ENCODE peak calls at places on chromosomes 5 and 9, in six cellular contexts. One of them, this sample, is unnamed.

GRCh38 chr9:117487555-117488175 is 72.8 kb upstream of the ASTN2 start:
- DNase-seq in RWPE1: peak
- DNase-seq in GM23338: peak
- DNase-seq in neural progenitor cell: peak
- DNase-seq in CD8-positive, alpha-beta T cell: no peak
- DNase-seq in IMR-90: peak
- DNase-seq in this sample: peak

GRCh38 chr5:110414360-110414759 is 312.1 kb downstream of the TMEM232 start:
- DNase-seq in RWPE1: no peak
- DNase-seq in CD8-positive, alpha-beta T cell: no peak
- DNase-seq in IMR-90: peak
- DNase-seq in GM23338: peak
- DNase-seq in neural progenitor cell: peak
- DNase-seq in this sample: no peak

GRCh38 chr5:113029614-113030013 is 53.0 kb downstream of the DCP2 start:
- DNase-seq in IMR-90: peak
- DNase-seq in RWPE1: no peak
- DNase-seq in neural progenitor cell: no peak
- DNase-seq in GM23338: no peak
- DNase-seq in CD8-positive, alpha-beta T cell: no peak
- DNase-seq in this sample: no peak

GRCh38 chr5:137214446-137215189 is 284.5 kb downstream of the SPOCK1 start:
- DNase-seq in RWPE1: no peak
- DNase-seq in GM23338: no peak
- DNase-seq in IMR-90: no peak
- DNase-seq in CD8-positive, alpha-beta T cell: no peak
- DNase-seq in neural progenitor cell: no peak
- DNase-seq in this sample: no peak

GRCh38 chr5:107467137-107467932 is 203.4 kb downstream of the EFNA5 start:
- DNase-seq in RWPE1: no peak
- DNase-seq in CD8-positive, alpha-beta T cell: no peak
- DNase-seq in IMR-90: no peak
- DNase-seq in neural progenitor cell: no peak
- DNase-seq in GM23338: no peak
- DNase-seq in this sample: no peak

GRCh38 chr9:5388026-5388806 is 48.5 kb upstream of the RLN1 start:
- DNase-seq in neural progenitor cell: no peak
- DNase-seq in GM23338: peak
- DNase-seq in IMR-90: peak
- DNase-seq in CD8-positive, alpha-beta T cell: no peak
- DNase-seq in RWPE1: no peak
- DNase-seq in this sample: no peak

GRCh38 chr5:39274388-39275085 is 55.2 kb upstream of the FYB1 start:
- DNase-seq in IMR-90: no peak
- DNase-seq in CD8-positive, alpha-beta T cell: no peak
- DNase-seq in neural progenitor cell: no peak
- DNase-seq in RWPE1: no peak
- DNase-seq in GM23338: no peak
- DNase-seq in this sample: no peak

GRCh38 chr9:116806075-116806474 is 119.0 kb downstream of the TRIM32 start:
- DNase-seq in neural progenitor cell: peak
- DNase-seq in IMR-90: peak
- DNase-seq in GM23338: peak
- DNase-seq in CD8-positive, alpha-beta T cell: no peak
- DNase-seq in RWPE1: peak
- DNase-seq in this sample: no peak

GRCh38 chr5:66223637-66224036 is 79.5 kb downstream of the SREK1 start:
- DNase-seq in neural progenitor cell: no peak
- DNase-seq in GM23338: peak
- DNase-seq in CD8-positive, alpha-beta T cell: no peak
- DNase-seq in IMR-90: no peak
- DNase-seq in RWPE1: no peak
- DNase-seq in this sample: peak

GRCh38 chr9:83056911-83057310 is 6.0 kb downstream of the RASEF start:
- DNase-seq in neural progenitor cell: no peak
- DNase-seq in GM23338: no peak
- DNase-seq in CD8-positive, alpha-beta T cell: no peak
- DNase-seq in IMR-90: no peak
- DNase-seq in RWPE1: no peak
- DNase-seq in this sample: no peak

GRCh38 chr9:83431470-83432060 is 106.6 kb downstream of the FRMD3 start:
- DNase-seq in IMR-90: no peak
- DNase-seq in RWPE1: no peak
- DNase-seq in neural progenitor cell: no peak
- DNase-seq in CD8-positive, alpha-beta T cell: no peak
- DNase-seq in GM23338: no peak
- DNase-seq in this sample: no peak

GRCh38 chr9:13089721-13090120 is 189.8 kb downstream of the MPDZ start:
- DNase-seq in neural progenitor cell: no peak
- DNase-seq in GM23338: no peak
- DNase-seq in IMR-90: no peak
- DNase-seq in RWPE1: no peak
- DNase-seq in CD8-positive, alpha-beta T cell: no peak
- DNase-seq in this sample: no peak

GRCh38 chr5:34488984-34489383 is 167.1 kb upstream of the RAI14 start:
- DNase-seq in CD8-positive, alpha-beta T cell: no peak
- DNase-seq in RWPE1: no peak
- DNase-seq in neural progenitor cell: no peak
- DNase-seq in GM23338: no peak
- DNase-seq in IMR-90: no peak
- DNase-seq in this sample: no peak

GRCh38 chr5:173592050-173592669 is 24.3 kb downstream of the BOD1 start:
- DNase-seq in CD8-positive, alpha-beta T cell: no peak
- DNase-seq in neural progenitor cell: no peak
- DNase-seq in GM23338: peak
- DNase-seq in RWPE1: no peak
- DNase-seq in IMR-90: no peak
- DNase-seq in this sample: no peak

GRCh38 chr9:29647451-29647850 is 2074.2 kb upstream of the C9orf72 start:
- DNase-seq in CD8-positive, alpha-beta T cell: no peak
- DNase-seq in RWPE1: no peak
- DNase-seq in IMR-90: no peak
- DNase-seq in neural progenitor cell: no peak
- DNase-seq in GM23338: no peak
- DNase-seq in this sample: no peak

GRCh38 chr5:68500828-68501227 is 285.3 kb downstream of the PIK3R1 start:
- DNase-seq in CD8-positive, alpha-beta T cell: no peak
- DNase-seq in IMR-90: no peak
- DNase-seq in neural progenitor cell: no peak
- DNase-seq in GM23338: no peak
- DNase-seq in RWPE1: no peak
- DNase-seq in this sample: no peak

GRCh38 chr9:19116391-19116790 is 10.9 kb downstream of the PLIN2 start:
- DNase-seq in GM23338: no peak
- DNase-seq in CD8-positive, alpha-beta T cell: no peak
- DNase-seq in IMR-90: peak
- DNase-seq in RWPE1: peak
- DNase-seq in neural progenitor cell: no peak
- DNase-seq in this sample: no peak

GRCh38 chr9:134314039-134314949 is 12.0 kb upstream of the RXRA start:
- DNase-seq in GM23338: no peak
- DNase-seq in neural progenitor cell: no peak
- DNase-seq in RWPE1: no peak
- DNase-seq in CD8-positive, alpha-beta T cell: no peak
- DNase-seq in IMR-90: no peak
- DNase-seq in this sample: no peak

GRCh38 chr5:140273401-140273877 is 29.5 kb downstream of the PFDN1 start:
- DNase-seq in IMR-90: peak
- DNase-seq in neural progenitor cell: no peak
- DNase-seq in CD8-positive, alpha-beta T cell: no peak
- DNase-seq in RWPE1: no peak
- DNase-seq in GM23338: no peak
- DNase-seq in this sample: no peak

DNA sequence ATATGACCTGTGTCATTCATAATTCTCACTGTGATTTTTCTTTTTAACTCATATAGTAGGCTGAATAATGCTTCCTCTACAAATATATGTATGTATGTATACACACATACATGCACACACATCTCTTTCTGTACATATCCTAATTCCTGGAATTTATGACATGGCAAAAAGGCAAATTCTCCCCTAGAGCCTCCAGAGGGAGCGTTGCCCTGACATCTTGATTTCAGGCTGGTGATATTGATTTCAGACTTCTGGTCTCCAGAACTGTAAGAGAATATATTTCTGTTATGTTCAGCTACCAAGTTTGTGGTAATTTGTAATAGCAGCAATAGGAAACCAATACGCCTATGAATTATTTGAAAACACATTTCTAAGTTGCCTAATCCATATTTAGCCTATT is 166.6 kb upstream of the GAS1 start:
- DNase-seq in CD8-positive, alpha-beta T cell: no peak
- DNase-seq in IMR-90: no peak
- DNase-seq in neural progenitor cell: no peak
- DNase-seq in RWPE1: no peak
- DNase-seq in GM23338: no peak
- DNase-seq in this sample: no peak
- TF ChIP-seq CTCF in CD8-positive, alpha-beta T cell: no peak
- TF ChIP-seq CTCF in IMR-90: no peak
- TF ChIP-seq CTCF in neural progenitor cell: no peak
- TF ChIP-seq CTCF in RWPE1: no peak
- TF ChIP-seq CTCF in GM23338: peak
- TF ChIP-seq CTCF in this sample: no peak

DNA sequence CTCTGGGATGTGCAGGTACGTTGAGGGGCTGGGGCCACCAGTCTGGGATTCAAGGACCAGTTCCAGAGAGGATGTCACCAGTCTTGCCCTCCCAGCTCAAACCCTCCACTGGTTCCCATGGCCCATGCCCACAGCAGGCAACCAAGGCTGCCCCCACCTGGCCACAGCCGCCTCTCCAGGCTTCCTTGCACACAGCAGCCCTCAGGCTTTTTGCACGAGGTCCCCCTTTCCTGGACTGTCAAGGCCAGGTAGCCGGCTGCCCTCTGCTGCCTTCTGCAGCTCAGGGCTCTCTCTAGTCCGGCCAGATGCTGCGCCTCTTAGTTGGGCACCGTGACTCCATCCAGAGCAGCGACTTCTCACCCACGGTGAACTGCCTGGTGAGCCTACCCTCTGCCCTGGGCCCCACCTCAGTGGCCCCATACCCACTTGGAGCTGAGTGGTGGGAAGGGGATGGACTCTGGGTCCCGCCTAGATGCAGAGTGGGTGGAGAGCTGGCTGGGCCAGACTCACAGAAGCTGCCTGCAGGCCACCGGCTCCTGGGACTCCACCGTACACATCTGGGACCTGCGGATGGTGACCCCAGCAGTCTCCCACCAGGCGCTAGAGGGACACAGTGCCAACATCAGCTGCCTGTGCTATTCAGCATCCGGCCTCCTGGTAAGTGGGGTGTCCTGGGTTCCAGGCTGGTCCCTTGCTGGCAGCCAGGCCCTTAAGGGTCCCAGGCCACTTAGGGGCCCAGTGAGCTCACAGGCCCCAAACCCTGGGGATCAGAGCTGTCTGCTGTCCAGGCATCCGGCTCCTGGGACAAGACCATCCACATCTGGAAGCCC is 2.9 kb downstream of the WDR38 start:
- DNase-seq in GM23338: peak
- DNase-seq in neural progenitor cell: peak
- DNase-seq in CD8-positive, alpha-beta T cell: no peak
- DNase-seq in RWPE1: no peak
- DNase-seq in IMR-90: no peak
- DNase-seq in this sample: no peak
- TF ChIP-seq CTCF in GM23338: peak
- TF ChIP-seq CTCF in neural progenitor cell: peak
- TF ChIP-seq CTCF in CD8-positive, alpha-beta T cell: no peak
- TF ChIP-seq CTCF in RWPE1: peak
- TF ChIP-seq CTCF in IMR-90: peak
- TF ChIP-seq CTCF in this sample: no peak

GRCh38 chr5:14406554-14406849 is 175.1 kb upstream of the OTULINL start:
- DNase-seq in GM23338: no peak
- DNase-seq in neural progenitor cell: no peak
- DNase-seq in IMR-90: peak
- DNase-seq in RWPE1: peak
- DNase-seq in CD8-positive, alpha-beta T cell: no peak
- DNase-seq in this sample: peak

GRCh38 chr5:14407051-14407450 is 174.5 kb upstream of the OTULINL start:
- DNase-seq in neural progenitor cell: no peak
- DNase-seq in GM23338: no peak
- DNase-seq in IMR-90: no peak
- DNase-seq in RWPE1: no peak
- DNase-seq in CD8-positive, alpha-beta T cell: no peak
- DNase-seq in this sample: no peak

GRCh38 chr5:14407746-14408175 is 173.8 kb upstream of the OTULINL start:
- DNase-seq in neural progenitor cell: no peak
- DNase-seq in CD8-positive, alpha-beta T cell: no peak
- DNase-seq in GM23338: no peak
- DNase-seq in RWPE1: no peak
- DNase-seq in IMR-90: no peak
- DNase-seq in this sample: no peak

GRCh38 chr5:14405706-14406553 is 175.7 kb upstream of the OTULINL start:
- DNase-seq in CD8-positive, alpha-beta T cell: no peak
- DNase-seq in GM23338: no peak
- DNase-seq in RWPE1: no peak
- DNase-seq in neural progenitor cell: no peak
- DNase-seq in IMR-90: no peak
- DNase-seq in this sample: no peak

GRCh38 chr5:14405267-14405666 is 176.3 kb upstream of the OTULINL start:
- DNase-seq in GM23338: peak
- DNase-seq in neural progenitor cell: peak
- DNase-seq in IMR-90: no peak
- DNase-seq in RWPE1: no peak
- DNase-seq in CD8-positive, alpha-beta T cell: no peak
- DNase-seq in this sample: no peak
- TF ChIP-seq CTCF in GM23338: peak
- TF ChIP-seq CTCF in neural progenitor cell: peak
- TF ChIP-seq CTCF in IMR-90: peak
- TF ChIP-seq CTCF in RWPE1: no peak
- TF ChIP-seq CTCF in CD8-positive, alpha-beta T cell: no peak
- TF ChIP-seq CTCF in this sample: no peak

DNA sequence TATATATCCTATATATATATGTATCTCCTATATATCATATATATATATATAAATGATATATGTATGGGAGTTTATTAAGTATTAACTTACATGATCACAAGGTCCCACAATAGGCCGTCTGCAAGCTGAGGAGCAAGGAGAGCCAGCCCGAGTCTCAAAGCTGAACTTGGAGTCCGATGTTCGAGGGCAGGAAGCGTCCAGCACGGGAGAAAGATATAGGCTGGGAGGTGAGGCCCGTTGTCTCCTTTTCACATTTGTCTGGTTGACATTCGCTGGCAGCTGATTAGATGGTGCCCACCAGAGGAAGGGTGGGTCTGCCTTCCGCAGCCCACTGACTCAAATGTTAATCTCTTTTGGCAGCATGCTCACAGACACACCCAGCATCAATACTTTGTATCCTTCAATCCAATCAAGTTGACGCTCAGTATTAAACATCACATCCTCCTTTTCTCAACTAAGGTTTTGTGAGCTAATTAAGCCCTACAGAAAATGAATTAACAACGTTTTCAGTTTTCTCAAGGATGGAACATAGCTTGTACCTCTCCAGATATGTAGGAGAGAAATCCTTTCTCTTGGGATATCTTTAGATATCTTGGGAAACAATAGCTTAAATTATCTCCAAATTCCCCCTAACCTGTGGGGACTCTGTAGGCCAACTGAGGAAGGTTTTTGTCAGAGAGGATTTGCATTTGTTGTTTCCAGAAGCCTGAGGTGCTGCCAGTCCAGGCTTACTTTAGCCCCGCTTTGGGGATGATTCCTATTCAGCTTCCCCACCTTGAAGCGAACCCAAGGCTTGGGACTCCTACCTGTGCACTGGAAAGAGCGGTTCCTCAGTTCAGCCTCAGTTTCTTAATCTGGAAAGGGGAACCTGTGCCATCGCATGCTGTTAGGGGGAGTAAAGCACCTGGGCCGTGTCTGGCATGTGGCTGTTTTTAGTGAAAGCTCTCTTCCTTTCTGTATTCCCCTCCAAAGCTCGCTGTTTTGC is 163.2 kb downstream of the CACNA1B start:
- DNase-seq in neural progenitor cell: peak
- DNase-seq in GM23338: no peak
- DNase-seq in RWPE1: no peak
- DNase-seq in CD8-positive, alpha-beta T cell: peak
- DNase-seq in IMR-90: no peak
- DNase-seq in this sample: peak
- TF ChIP-seq CTCF in neural progenitor cell: no peak
- TF ChIP-seq CTCF in GM23338: no peak
- TF ChIP-seq CTCF in RWPE1: no peak
- TF ChIP-seq CTCF in CD8-positive, alpha-beta T cell: no peak
- TF ChIP-seq CTCF in IMR-90: no peak
- TF ChIP-seq CTCF in this sample: no peak